ENCODE peak calls at places on chromosome X, in seven cellular contexts. A is A172; I is germinal center; B is T-helper 2 cell; Z is glutamatergic neuron; O is activated naive CD8-positive, alpha-beta T cell treated with anti-CD3 and anti-CD28 coated beads, Interleukin-2, amount 50 U/mL, for 16 hours; R is thoracic aorta. E is an unnamed sample.
A peak's percentile ranks its signal among the peaks of the same experiment; 100 is the strongest.

GRCh38 chrX:109187473-109188168 is 294.3 kb downstream of the GUCY2F start:
- DNase-seq in A (no peak), I (no peak), B (no peak), Z (no peak), O (no peak), R (no peak), E (no peak)

GRCh38 chrX:124035657-124036056 is 74.2 kb downstream of the STAG2 start:
- DNase-seq in A (no peak), I (no peak), B (no peak), Z (no peak), O (no peak), R (no peak), E (no peak)

GRCh38 chrX:35380808-35381700 is 417.1 kb upstream of the MAGEB16 start:
- DNase-seq in A (peak; percentile 24), I (no peak), B (no peak), Z (no peak), O (no peak), R (no peak), E (no peak)

GRCh38 chrX:17736856-17737706 is at the start of gene SCML1:
- DNase-seq in A (peak; percentile 96), I (peak; percentile 83), B (peak; percentile 67), Z (peak; percentile 93), O (peak; percentile 76), R (peak; percentile 92), E (peak; percentile 88)

GRCh38 chrX:53714580-53715335 is 28.2 kb upstream of the HUWE1 start:
- DNase-seq in A (peak; percentile 42), I (no peak), B (no peak), Z (no peak), O (peak; percentile 7), R (no peak), E (peak; percentile 36)

GRCh38 chrX:71174795-71175194 is 30.2 kb downstream of the NLGN3 start:
- DNase-seq in A (no peak), I (no peak), B (no peak), Z (no peak), O (no peak), R (no peak), E (no peak)

GRCh38 chrX:44470816-44471215 is 71.8 kb downstream of the FUNDC1 start:
- DNase-seq in A (no peak), I (no peak), B (no peak), Z (no peak), O (no peak), R (no peak), E (no peak)

GRCh38 chrX:133335027-133335426 is 80.3 kb downstream of the GPC4 start:
- DNase-seq in A (peak; percentile 11), I (peak; percentile 5), B (no peak), Z (no peak), O (no peak), R (no peak), E (no peak)

GRCh38 chrX:71168134-71168533 is 23.5 kb downstream of the NLGN3 start:
- DNase-seq in A (no peak), I (no peak), B (no peak), Z (no peak), O (no peak), R (no peak), E (no peak)

GRCh38 chrX:15815779-15816452 is 25.6 kb downstream of the ZRSR2 start:
- DNase-seq in A (peak; percentile 13), I (peak; percentile 17), B (no peak), Z (no peak), O (no peak), R (no peak), E (no peak)

GRCh38 chrX:153722704-153723350 is 1.4 kb downstream of the BCAP31 start:
- DNase-seq in A (no peak), I (no peak), B (no peak), Z (no peak), O (no peak), R (no peak), E (no peak)

GRCh38 chrX:101347859-101348451 is 587 bp downstream of the TIMM8A start:
- DNase-seq in A (no peak), I (no peak), B (no peak), Z (no peak), O (no peak), R (no peak), E (no peak)

GRCh38 chrX:133325422-133325821 is 89.9 kb downstream of the GPC4 start:
- DNase-seq in A (no peak), I (no peak), B (no peak), Z (no peak), O (no peak), R (no peak), E (no peak)

GRCh38 chrX:9318761-9319160 is 146.1 kb upstream of the TBL1X start:
- DNase-seq in A (no peak), I (no peak), B (no peak), Z (no peak), O (no peak), R (no peak), E (no peak)

GRCh38 chrX:12929701-12930100 is 23.3 kb downstream of the TLR8 start:
- DNase-seq in A (peak; percentile 38), I (no peak), B (no peak), Z (no peak), O (no peak), R (no peak), E (no peak)

GRCh38 chrX:132426695-132427281 is 62.0 kb downstream of the MBNL3 start:
- DNase-seq in A (peak; percentile 0), I (no peak), B (no peak), Z (no peak), O (no peak), R (no peak), E (no peak)

GRCh38 chrX:46649421-46650260 is 76.1 kb downstream of the CHST7 start:
- DNase-seq in A (peak; percentile 3), I (no peak), B (no peak), Z (no peak), O (no peak), R (no peak), E (no peak)

GRCh38 chrX:65821721-65822496 is 154.5 kb downstream of the MSN start:
- DNase-seq in A (no peak), I (no peak), B (peak; percentile 8), Z (peak; percentile 22), O (no peak), R (no peak), E (peak; percentile 31)

GRCh38 chrX:25524150-25524549 is 508.4 kb upstream of the ARX start:
- DNase-seq in A (peak; percentile 76), I (no peak), B (no peak), Z (no peak), O (no peak), R (no peak), E (no peak)

GRCh38 chrX:134469481-134469880 is 9.5 kb downstream of the HPRT1 start:
- DNase-seq in A (no peak), I (no peak), B (no peak), Z (no peak), O (no peak), R (no peak), E (no peak)

GRCh38 chrX:111262086-111262485 is 8.2 kb downstream of the CAPN6 start:
- DNase-seq in A (no peak), I (no peak), B (no peak), Z (no peak), O (no peak), R (no peak), E (no peak)

GRCh38 chrX:48540015-48540350 is 469 bp downstream of the TBC1D25 start:
- DNase-seq in A (peak; percentile 27), I (peak; percentile 62), B (peak; percentile 14), Z (no peak), O (peak; percentile 23), R (no peak), E (peak; percentile 48)

GRCh38 chrX:136185409-136186022 is 38.2 kb downstream of the FHL1 start:
- DNase-seq in A (no peak), I (no peak), B (no peak), Z (no peak), O (no peak), R (no peak), E (no peak)

GRCh38 chrX:148380107-148380506 is 120.3 kb upstream of the AFF2 start:
- DNase-seq in A (peak; percentile 16), I (no peak), B (no peak), Z (no peak), O (no peak), R (no peak), E (no peak)

GRCh38 chrX:19792412-19792811 is 95.0 kb downstream of the SH3KBP1 start:
- DNase-seq in A (no peak), I (no peak), B (no peak), Z (no peak), O (no peak), R (no peak), E (no peak)

GRCh38 chrX:41722816-41723215 is 1.2 kb upstream of the GPR82 start:
- DNase-seq in A (no peak), I (no peak), B (no peak), Z (no peak), O (no peak), R (no peak), E (no peak)

GRCh38 chrX:136856527-136856926 is 24.0 kb downstream of the RBMX start:
- DNase-seq in A (no peak), I (no peak), B (no peak), Z (no peak), O (no peak), R (no peak), E (no peak)

GRCh38 chrX:54920610-54921426 is at the start of gene TRO:
- DNase-seq in A (no peak), I (no peak), B (no peak), Z (peak; percentile 70), O (no peak), R (no peak), E (no peak)